ENCODE peak calls at places on chromosomes 2 and 18, in four cellular contexts. H, Q, T and L are unnamed samples.

GRCh38 chr2:131030478-131030971 is 62.7 kb downstream of the FAM168B start:
- DNase-seq in H (no peak), Q (no peak), T (peak), L (no peak)

GRCh38 chr18:45370190-45371010 is 244.9 kb upstream of the SLC14A2 start:
- DNase-seq in H (peak), Q (no peak), T (peak), L (no peak)

GRCh38 chr2:144596074-144596871 is 76.4 kb upstream of the ZEB2 start:
- DNase-seq in H (peak), Q (no peak), T (no peak), L (peak)

GRCh38 chr18:52531836-52532235 is 191.8 kb downstream of the DCC start:
- DNase-seq in H (no peak), Q (no peak), T (no peak), L (no peak)

GRCh38 chr2:37657471-37657870 is 14.0 kb downstream of the CDC42EP3 start:
- DNase-seq in H (no peak), Q (no peak), T (no peak), L (peak)

GRCh38 chr2:176398783-176399182 is 129.5 kb downstream of the MTX2 start:
- DNase-seq in H (peak), Q (no peak), T (no peak), L (no peak)

GRCh38 chr2:128318776-128319456 is at the start of gene HS6ST1:
- DNase-seq in H (peak), Q (peak), T (peak), L (peak)

GRCh38 chr2:17813742-17814458 is 2.4 kb upstream of the MSGN1 start:
- DNase-seq in H (peak), Q (no peak), T (peak), L (peak)

GRCh38 chr2:203861197-203861596 is 6.4 kb upstream of the CTLA4 start:
- DNase-seq in H (no peak), Q (no peak), T (no peak), L (no peak)

GRCh38 chr2:14634223-14634884 is 1.8 kb downstream of the LRATD1 start:
- DNase-seq in H (peak), Q (no peak), T (peak), L (peak)

GRCh38 chr2:14631676-14632075 is 841 bp upstream of the LRATD1 start:
- DNase-seq in H (no peak), Q (no peak), T (no peak), L (no peak)

GRCh38 chr2:14633031-14633430 is 514 bp downstream of the LRATD1 start:
- DNase-seq in H (no peak), Q (no peak), T (no peak), L (peak)

GRCh38 chr2:14633451-14634211 is 1.1 kb downstream of the LRATD1 start:
- DNase-seq in H (no peak), Q (no peak), T (no peak), L (no peak)

GRCh38 chr2:14632133-14632936 is at the start of gene LRATD1:
- DNase-seq in H (peak), Q (no peak), T (peak), L (peak)
- TF ChIP-seq EZH2 in H (no peak), Q (no peak), T (peak), L (no peak)

GRCh38 chr2:158818511-158818910 is 23.4 kb downstream of the DAPL1 start:
- DNase-seq in H (peak), Q (no peak), T (no peak), L (no peak)
- H3K27ac ChIP-seq in H (no peak), Q (no peak), T (no peak), L (no peak)

GRCh38 chr2:85132834-85133637 is at the start of gene TCF7L1:
- DNase-seq in H (peak), Q (peak), T (peak), L (peak)

GRCh38 chr2:85137131-85137530 is 3.9 kb downstream of the TCF7L1 start:
- DNase-seq in H (no peak), Q (no peak), T (no peak), L (no peak)

GRCh38 chr2:85134255-85135065 is 1.3 kb downstream of the TCF7L1 start:
- DNase-seq in H (peak), Q (no peak), T (no peak), L (peak)

GRCh38 chr2:85133751-85134254 is 611 bp downstream of the TCF7L1 start:
- DNase-seq in H (peak), Q (no peak), T (peak), L (peak)

GRCh38 chr2:85135066-85135914 is 2.1 kb downstream of the TCF7L1 start:
- DNase-seq in H (no peak), Q (no peak), T (no peak), L (no peak)
- TF ChIP-seq EZH2 in H (no peak), Q (no peak), T (no peak), L (no peak)

GRCh38 chr2:72138011-72138881 is 9.4 kb downstream of the CYP26B1 start:
- DNase-seq in H (no peak), Q (no peak), T (no peak), L (no peak)
- H3K27ac ChIP-seq in H (no peak), Q (no peak), T (no peak), L (no peak)

DNA sequence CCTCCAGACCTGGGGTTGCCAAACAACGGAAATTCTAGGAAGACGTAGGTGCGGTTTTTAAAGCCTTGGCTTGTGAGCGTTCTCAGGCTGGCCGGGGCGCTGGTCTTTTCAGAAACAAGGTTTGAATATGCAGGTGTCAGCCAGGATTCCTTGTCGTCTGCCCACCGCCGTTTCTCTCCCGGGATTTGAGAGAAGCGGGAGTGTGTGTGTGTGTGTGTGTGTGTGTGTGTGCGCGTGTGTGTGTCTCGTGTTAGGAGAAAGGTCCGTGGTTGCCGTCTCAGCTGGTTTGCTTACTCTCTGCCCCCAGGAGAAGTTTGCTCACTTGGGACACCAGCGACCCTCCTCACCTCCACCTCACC is 1.0 kb upstream of the ONECUT2 start:
- DNase-seq in H (no peak), Q (no peak), T (no peak), L (no peak)
- TF ChIP-seq EZH2 in H (peak), Q (no peak), T (peak), L (peak)

DNA sequence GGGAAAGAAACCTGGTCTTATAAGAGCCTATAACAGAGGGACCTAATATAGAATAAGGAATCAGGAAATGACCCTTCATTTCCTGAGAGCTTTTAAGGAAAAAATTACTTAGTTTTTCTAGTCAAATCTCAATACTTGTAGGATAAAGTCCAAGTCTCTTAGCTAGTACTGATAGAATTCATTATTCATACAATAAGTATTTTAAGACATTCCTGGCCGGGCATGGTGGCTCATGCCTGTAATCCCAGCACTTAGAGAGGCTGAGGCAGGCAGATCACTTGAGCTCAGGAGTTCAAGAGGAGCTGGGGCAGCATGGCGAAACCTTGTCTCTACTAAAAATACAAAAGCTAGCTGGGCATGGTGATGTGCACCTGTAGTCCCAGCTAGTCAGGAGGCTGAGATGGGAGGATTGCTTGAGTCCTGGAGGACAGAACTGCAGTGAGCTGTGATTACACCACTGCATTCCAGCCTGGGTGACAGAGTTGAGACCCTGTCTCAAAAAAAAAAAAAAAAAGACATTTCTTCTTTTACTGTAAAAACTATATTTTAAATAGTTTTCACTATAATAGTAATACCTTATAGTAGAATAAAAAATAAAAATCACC is 3.2 kb downstream of the RAB3GAP1 start:
- DNase-seq in H (peak), Q (no peak), T (peak), L (peak)
- H3K27ac ChIP-seq in H (peak), Q (no peak), T (peak), L (peak)

GRCh38 chr2:218873359-218874194 is 7.1 kb upstream of the WNT10A start:
- DNase-seq in H (no peak), Q (no peak), T (no peak), L (no peak)
- TF ChIP-seq EZH2 in H (peak), Q (no peak), T (peak), L (no peak)